ENCODE peak calls at places on chromosomes 7 and 10, in five cellular contexts. Y, F, V, T and K are unnamed samples.

GRCh38 chr7:101973130-101973529 is 155.7 kb downstream of the CUX1 start:
- DNase-seq in Y (no peak), F (no peak), V (no peak), T (no peak), K (no peak)

GRCh38 chr10:66837335-66837734 is 88.5 kb upstream of the LRRTM3 start:
- DNase-seq in Y (no peak), F (no peak), V (no peak), T (no peak), K (no peak)

GRCh38 chr7:101237206-101238067 is at the start of gene CLDN15:
- DNase-seq in Y (no peak), F (no peak), V (no peak), T (peak), K (peak)

GRCh38 chr7:50284296-50284695 is 20.2 kb upstream of the IKZF1 start:
- DNase-seq in Y (no peak), F (no peak), V (no peak), T (no peak), K (no peak)

GRCh38 chr7:80830000-80830399 is 88.9 kb downstream of the SEMA3C start:
- DNase-seq in Y (no peak), F (no peak), V (no peak), T (no peak), K (no peak)

GRCh38 chr7:100219271-100219737 is 445 bp upstream of the PVRIG start:
- DNase-seq in Y (no peak), F (no peak), V (no peak), T (no peak), K (no peak)

GRCh38 chr7:40827217-40828085 is 692.6 kb downstream of the SUGCT start:
- DNase-seq in Y (no peak), F (no peak), V (no peak), T (peak), K (peak)

GRCh38 chr10:59456199-59456598 is 93.8 kb upstream of the FAM13C start:
- DNase-seq in Y (no peak), F (no peak), V (no peak), T (no peak), K (no peak)

GRCh38 chr7:87082675-87083074 is 23.2 kb upstream of the ELAPOR2 start:
- DNase-seq in Y (no peak), F (no peak), V (no peak), T (no peak), K (no peak)

GRCh38 chr7:120168066-120168465 is 104.9 kb upstream of the KCND2 start:
- DNase-seq in Y (no peak), F (no peak), V (no peak), T (no peak), K (peak)

GRCh38 chr7:51636503-51636902 is 319.9 kb upstream of the COBL start:
- DNase-seq in Y (no peak), F (no peak), V (no peak), T (no peak), K (no peak)

GRCh38 chr7:139482662-139483466 is 609 bp downstream of the KLRG2 start:
- DNase-seq in Y (no peak), F (no peak), V (no peak), T (no peak), K (no peak)

GRCh38 chr7:5607958-5608656 is 173.4 kb downstream of the RNF216 start:
- DNase-seq in Y (no peak), F (no peak), V (no peak), T (no peak), K (no peak)

GRCh38 chr7:82050792-82051191 is 280.9 kb upstream of the HGF start:
- DNase-seq in Y (no peak), F (peak), V (no peak), T (no peak), K (no peak)

GRCh38 chr7:108308913-108309312 is 147.3 kb downstream of the NRCAM start:
- DNase-seq in Y (no peak), F (no peak), V (no peak), T (no peak), K (no peak)

GRCh38 chr7:40551685-40552576 is 417.1 kb downstream of the SUGCT start:
- DNase-seq in Y (peak), F (peak), V (no peak), T (no peak), K (no peak)

GRCh38 chr10:113335603-113336002 is 217.2 kb upstream of the HABP2 start:
- DNase-seq in Y (peak), F (peak), V (no peak), T (no peak), K (no peak)

GRCh38 chr10:29277296-29277695 is 11.6 kb upstream of the LYZL1 start:
- DNase-seq in Y (no peak), F (no peak), V (no peak), T (no peak), K (no peak)

GRCh38 chr7:73976761-73977625 is 51.0 kb upstream of the ELN start:
- DNase-seq in Y (no peak), F (no peak), V (no peak), T (peak), K (peak)

GRCh38 chr7:130063036-130063435 is 7.3 kb upstream of the KLHDC10 start:
- DNase-seq in Y (no peak), F (peak), V (peak), T (no peak), K (no peak)

GRCh38 chr10:31769564-31769963 is 159.1 kb downstream of the ARHGAP12 start:
- DNase-seq in Y (no peak), F (no peak), V (no peak), T (no peak), K (no peak)

GRCh38 chr7:86328801-86329433 is 314.8 kb upstream of the GRM3 start:
- DNase-seq in Y (no peak), F (no peak), V (no peak), T (no peak), K (no peak)